ENCODE peak calls at places on chromosomes 12 and 14, in four cellular contexts. V, T, C and Z are unnamed samples.

GRCh38 chr14:55731247-55731872 is 151.4 kb downstream of the KTN1 start:
- DNase-seq in V (no peak), T (no peak), C (no peak), Z (no peak)

GRCh38 chr14:40368314-40368713 is 936.1 kb upstream of the FBXO33 start:
- DNase-seq in V (no peak), T (no peak), C (no peak), Z (no peak)

GRCh38 chr12:80810874-80811273 is 94.2 kb downstream of the MYF5 start:
- DNase-seq in V (no peak), T (no peak), C (no peak), Z (peak)

GRCh38 chr12:2154050-2154449 is 101.3 kb downstream of the CACNA1C start:
- DNase-seq in V (no peak), T (peak), C (no peak), Z (peak)

GRCh38 chr14:73768107-73768506 is 53.9 kb upstream of the PNMA1 start:
- DNase-seq in V (no peak), T (no peak), C (no peak), Z (no peak)

GRCh38 chr12:117853600-117853999 is 115.2 kb downstream of the KSR2 start:
- DNase-seq in V (no peak), T (no peak), C (no peak), Z (no peak)

GRCh38 chr14:50816419-50817047 is 14.4 kb downstream of the NIN start:
- DNase-seq in V (no peak), T (peak), C (no peak), Z (peak)

GRCh38 chr12:72925716-72926115 is 653.5 kb downstream of the TRHDE start:
- DNase-seq in V (no peak), T (no peak), C (no peak), Z (no peak)

GRCh38 chr12:27572486-27573255 is 48.7 kb downstream of the PPFIBP1 start:
- DNase-seq in V (no peak), T (peak), C (no peak), Z (peak)

GRCh38 chr14:32083789-32084188 is 6.7 kb downstream of the ARHGAP5 start:
- DNase-seq in V (no peak), T (no peak), C (no peak), Z (no peak)

GRCh38 chr12:29710104-29710503 is 73.6 kb downstream of the TMTC1 start:
- DNase-seq in V (peak), T (no peak), C (no peak), Z (no peak)

GRCh38 chr12:65195387-65196055 is 26.1 kb downstream of the LEMD3 start:
- DNase-seq in V (no peak), T (no peak), C (no peak), Z (no peak)

GRCh38 chr14:106518054-106518943 is 991.9 kb downstream of the TMEM121 start:
- DNase-seq in V (no peak), T (no peak), C (no peak), Z (no peak)

GRCh38 chr12:57476162-57476992 is 3.3 kb downstream of the ARHGAP9 start:
- DNase-seq in V (peak), T (no peak), C (no peak), Z (no peak)

GRCh38 chr12:46268349-46268616 is 560 bp downstream of the SLC38A1 start:
- DNase-seq in V (no peak), T (peak), C (no peak), Z (peak)

GRCh38 chr12:569803-570236 is 93.4 kb downstream of the NINJ2 start:
- DNase-seq in V (peak), T (peak), C (peak), Z (peak)

GRCh38 chr14:105866841-105867321 is 340.5 kb downstream of the TMEM121 start:
- DNase-seq in V (no peak), T (no peak), C (no peak), Z (no peak)

GRCh38 chr12:104219361-104219892 is 3.8 kb downstream of the TXNRD1 start:
- DNase-seq in V (no peak), T (peak), C (peak), Z (peak)

GRCh38 chr12:105317453-105317852 is 13.0 kb upstream of the C12orf75 start:
- DNase-seq in V (no peak), T (peak), C (no peak), Z (peak)

GRCh38 chr12:6766651-6767300 is 613 bp downstream of the PTMS start:
- DNase-seq in V (peak), T (peak), C (no peak), Z (peak)

GRCh38 chr12:19707948-19708409 is 268.7 kb downstream of the AEBP2 start:
- DNase-seq in V (no peak), T (peak), C (peak), Z (peak)
- TF ChIP-seq CTCF in V (peak), T (peak), C (no peak), Z (peak)

GRCh38 chr14:90507428-90507827 is 110.6 kb downstream of the CALM1 start:
- DNase-seq in V (no peak), T (no peak), C (no peak), Z (no peak)
- TF ChIP-seq CTCF in V (no peak), T (no peak), C (no peak), Z (no peak)

DNA sequence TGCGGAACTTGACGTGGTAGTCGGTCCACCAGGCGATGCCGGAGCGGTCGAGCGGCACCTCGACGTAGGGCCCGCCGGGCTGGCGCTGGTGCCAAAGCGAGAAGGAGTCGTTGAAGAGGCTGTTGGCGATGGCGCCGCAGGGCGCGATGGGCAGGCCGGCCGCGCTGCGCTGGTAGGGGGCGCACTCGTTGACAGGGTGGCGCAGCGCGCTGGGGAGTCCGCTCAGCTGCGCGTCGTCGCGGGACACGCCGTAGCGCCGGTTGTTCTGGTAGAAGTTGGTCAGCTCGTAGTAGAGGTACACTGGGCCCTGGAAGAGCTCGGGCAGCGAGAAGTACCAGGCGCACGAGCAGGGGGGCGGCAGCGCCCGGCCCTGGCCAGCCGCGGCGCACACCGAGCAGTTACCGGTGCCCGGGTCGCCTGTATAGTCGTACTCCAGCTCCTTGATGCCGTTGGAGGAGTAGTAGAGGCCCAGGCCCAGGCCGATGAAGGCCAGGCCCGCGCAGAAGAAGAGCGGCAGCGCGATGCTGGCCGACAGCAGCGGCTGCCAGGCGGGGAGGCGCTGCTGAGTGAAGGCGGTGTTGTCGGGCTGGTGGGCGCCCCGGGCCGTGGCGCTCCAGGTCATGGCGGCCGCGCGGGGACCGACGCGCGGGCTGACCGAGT is 482 bp downstream of the TMEM30B start:
- DNase-seq in V (peak), T (peak), C (no peak), Z (peak)
- TF ChIP-seq CTCF in V (peak), T (no peak), C (no peak), Z (peak)

DNA sequence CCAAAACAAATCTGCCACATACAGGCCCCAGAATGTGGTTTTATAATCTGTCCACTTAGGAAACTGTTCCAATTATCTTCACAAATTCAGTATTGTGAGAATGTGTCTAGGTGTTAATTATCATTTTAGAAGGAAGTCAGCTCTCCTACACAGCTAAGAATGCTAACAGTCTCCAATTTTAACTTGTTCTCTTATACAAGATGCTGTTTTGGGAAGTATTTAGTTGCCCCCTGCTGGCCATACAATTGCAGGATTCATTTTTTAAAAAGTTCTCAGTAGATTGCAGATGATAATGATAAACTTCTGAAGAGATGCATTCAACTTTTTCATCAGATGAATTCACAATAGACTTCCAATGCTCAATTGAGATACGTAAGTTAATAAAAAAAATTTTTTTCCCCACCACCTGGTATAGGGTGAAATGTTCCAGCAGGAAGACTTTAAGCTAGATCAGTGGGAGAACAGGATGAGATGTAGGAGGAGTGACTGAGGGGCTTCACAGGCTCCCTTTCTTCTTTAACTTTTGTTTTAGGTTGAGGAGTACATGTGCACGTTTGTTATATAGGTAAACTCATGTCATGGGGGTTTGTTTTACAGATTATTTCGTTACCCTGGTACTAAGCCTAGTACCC is 27.3 kb upstream of the OSBPL8 start:
- DNase-seq in V (peak), T (peak), C (peak), Z (peak)
- TF ChIP-seq CTCF in V (peak), T (peak), C (peak), Z (peak)

GRCh38 chr12:32344047-32344446 is 55.3 kb upstream of the FGD4 start:
- DNase-seq in V (no peak), T (no peak), C (no peak), Z (no peak)
- TF ChIP-seq CTCF in V (no peak), T (no peak), C (peak), Z (no peak)

GRCh38 chr12:100738086-100738485 is 56.5 kb upstream of the ANO4 start:
- DNase-seq in V (no peak), T (no peak), C (no peak), Z (no peak)

GRCh38 chr12:100733817-100734593 is 60.6 kb upstream of the ANO4 start:
- DNase-seq in V (peak), T (peak), C (peak), Z (peak)

GRCh38 chr12:100743060-100743459 is 51.5 kb upstream of the ANO4 start:
- DNase-seq in V (no peak), T (no peak), C (no peak), Z (no peak)

GRCh38 chr12:100741084-100741711 is 53.4 kb upstream of the ANO4 start:
- DNase-seq in V (no peak), T (peak), C (peak), Z (peak)

DNA sequence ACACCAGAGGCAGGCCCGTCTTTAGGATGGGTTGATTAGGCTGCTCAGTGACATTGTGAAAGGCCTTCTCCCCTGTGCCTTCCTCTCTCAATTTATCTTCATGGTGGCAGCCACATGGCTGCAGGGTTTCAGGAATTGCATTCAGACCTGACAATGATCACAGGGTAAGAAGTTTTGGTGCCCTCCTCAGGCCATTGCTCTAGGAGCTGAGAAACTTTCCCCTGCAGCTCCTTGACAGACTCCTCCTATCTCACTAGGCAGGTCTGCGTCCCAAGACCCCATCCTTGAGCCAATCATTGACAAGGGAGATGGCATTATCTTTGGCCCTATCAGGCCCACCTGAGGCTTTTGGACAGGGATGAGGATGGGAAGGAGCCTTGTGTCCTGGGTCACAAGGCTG is 57.4 kb upstream of the ANO4 start:
- DNase-seq in V (no peak), T (no peak), C (no peak), Z (no peak)
- TF ChIP-seq CTCF in V (no peak), T (no peak), C (no peak), Z (no peak)

DNA sequence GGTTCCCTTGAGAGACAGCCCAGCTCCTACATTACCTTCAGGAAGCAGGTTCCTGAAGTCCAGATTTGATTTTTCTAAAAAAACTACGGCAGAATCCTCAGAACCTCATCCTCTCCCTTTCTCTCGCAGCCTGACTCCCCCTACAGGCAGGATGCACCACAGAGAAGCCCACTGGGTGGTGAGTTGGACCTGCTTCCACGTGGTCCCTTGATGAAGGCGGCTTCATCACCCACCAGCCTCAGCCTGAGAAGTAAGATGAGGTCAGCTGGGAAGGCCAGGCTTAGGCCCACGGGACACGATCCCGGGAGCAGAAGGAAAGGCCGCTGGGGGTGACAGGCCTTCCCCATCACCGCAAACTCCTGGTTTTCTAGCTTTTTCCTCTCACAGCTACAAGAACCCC is 83.0 kb downstream of the ACTN1 start:
- DNase-seq in V (no peak), T (peak), C (no peak), Z (no peak)
- TF ChIP-seq CTCF in V (peak), T (peak), C (no peak), Z (peak)